ENCODE peak calls at places on chromosomes 5 and 9, in nine cellular contexts. O is IMR-90, F is breast epithelium, D is mesothelial cell of epicardium, Y is neural progenitor cell, N is right atrium auricular region, G is stomach, I is DND-41, U is PC-3. Z is an unnamed sample.

GRCh38 chr5:98928802-98929122 is at the start of gene CHD1:
- DNase-seq in O (peak; percentile 94), F (peak; percentile 91), D (peak; percentile 91), Y (peak; percentile 99), N (peak; percentile 92), G (peak; percentile 95), I (peak; percentile 94), U (peak; percentile 99), Z (peak; percentile 94)

GRCh38 chr5:126920291-126920690 is 110.1 kb downstream of the MARCHF3 start:
- DNase-seq in O (peak; percentile 26), F (no peak), D (no peak), Y (no peak), N (peak; percentile 63), G (no peak), I (no peak), U (no peak), Z (no peak)

GRCh38 chr5:68653471-68653870 is 437.9 kb downstream of the PIK3R1 start:
- DNase-seq in O (no peak), F (no peak), D (no peak), Y (no peak), N (no peak), G (no peak), I (no peak), U (no peak), Z (no peak)

GRCh38 chr5:73985145-73985544 is 359.1 kb downstream of the ARHGEF28 start:
- DNase-seq in O (peak; percentile 45), F (no peak), D (no peak), Y (peak; percentile 40), N (no peak), G (no peak), I (no peak), U (peak; percentile 62), Z (no peak)

GRCh38 chr9:72958485-72959266 is 5.8 kb upstream of the ALDH1A1 start:
- DNase-seq in O (no peak), F (no peak), D (no peak), Y (no peak), N (no peak), G (no peak), I (no peak), U (no peak), Z (no peak)

GRCh38 chr9:125889122-125889523 is 141.9 kb downstream of the PBX3 start:
- DNase-seq in O (peak; percentile 3), F (no peak), D (peak; percentile 40), Y (peak; percentile 44), N (no peak), G (no peak), I (no peak), U (no peak), Z (peak; percentile 5)

GRCh38 chr9:108168451-108168850 is 678.9 kb upstream of the KLF4 start:
- DNase-seq in O (peak; percentile 35), F (no peak), D (no peak), Y (no peak), N (no peak), G (no peak), I (no peak), U (no peak), Z (no peak)

GRCh38 chr5:96745844-96746531 is 61.8 kb downstream of the ERAP1 start:
- DNase-seq in O (peak; percentile 39), F (no peak), D (no peak), Y (no peak), N (no peak), G (no peak), I (no peak), U (no peak), Z (no peak)

GRCh38 chr5:10563132-10563939 is 534 bp upstream of the ANKRD33B start:
- DNase-seq in O (peak; percentile 45), F (no peak), D (peak; percentile 75), Y (peak; percentile 67), N (no peak), G (no peak), I (no peak), U (peak; percentile 63), Z (peak; percentile 64)

GRCh38 chr5:83179966-83180365 is 102.6 kb downstream of the XRCC4 start:
- DNase-seq in O (peak; percentile 83), F (no peak), D (no peak), Y (no peak), N (no peak), G (no peak), I (no peak), U (no peak), Z (no peak)

GRCh38 chr9:92463989-92464388 is 18.3 kb downstream of the ASPN start:
- DNase-seq in O (peak; percentile 96), F (no peak), D (no peak), Y (no peak), N (no peak), G (no peak), I (no peak), U (peak; percentile 12), Z (no peak)

GRCh38 chr5:643351-643801 is 31.2 kb downstream of the CEP72 start:
- DNase-seq in O (no peak), F (no peak), D (no peak), Y (no peak), N (no peak), G (no peak), I (no peak), U (no peak), Z (no peak)

GRCh38 chr5:78277715-78278114 is 16.8 kb downstream of the AP3B1 start:
- DNase-seq in O (no peak), F (no peak), D (no peak), Y (no peak), N (no peak), G (no peak), I (no peak), U (no peak), Z (no peak)

GRCh38 chr9:84310903-84311302 is 29.7 kb downstream of the SLC28A3 start:
- DNase-seq in O (no peak), F (no peak), D (no peak), Y (no peak), N (no peak), G (no peak), I (no peak), U (no peak), Z (no peak)

GRCh38 chr5:96219580-96220281 is 213.3 kb downstream of the PCSK1 start:
- DNase-seq in O (peak; percentile 86), F (no peak), D (no peak), Y (no peak), N (no peak), G (no peak), I (no peak), U (peak; percentile 63), Z (no peak)

GRCh38 chr9:115210699-115211098 is 92.7 kb upstream of the TNC start:
- DNase-seq in O (no peak), F (no peak), D (no peak), Y (no peak), N (no peak), G (no peak), I (no peak), U (no peak), Z (no peak)

GRCh38 chr9:86721843-86722705 is 225.2 kb downstream of the GAS1 start:
- DNase-seq in O (peak; percentile 93), F (no peak), D (no peak), Y (no peak), N (peak; percentile 76), G (no peak), I (no peak), U (peak; percentile 77), Z (no peak)

GRCh38 chr5:9302228-9302627 is 243.6 kb downstream of the SEMA5A start:
- DNase-seq in O (peak; percentile 86), F (no peak), D (no peak), Y (no peak), N (no peak), G (no peak), I (no peak), U (peak; percentile 35), Z (no peak)

GRCh38 chr5:111453747-111454146 is 58.6 kb downstream of the STARD4 start:
- DNase-seq in O (peak; percentile 74), F (no peak), D (peak; percentile 49), Y (no peak), N (no peak), G (no peak), I (no peak), U (no peak), Z (no peak)

GRCh38 chr9:976805-977360 is 428 bp downstream of the DMRT3 start:
- DNase-seq in O (no peak), F (no peak), D (peak; percentile 65), Y (peak; percentile 78), N (no peak), G (no peak), I (no peak), U (peak; percentile 11), Z (no peak)

GRCh38 chr5:2207966-2208544 is 325.3 kb upstream of the IRX4 start:
- DNase-seq in O (no peak), F (peak; percentile 76), D (no peak), Y (peak; percentile 87), N (no peak), G (no peak), I (no peak), U (peak; percentile 54), Z (peak; percentile 10)
- TF ChIP-seq CTCF in O (no peak), F (peak; percentile 42), D (no peak), Y (peak; percentile 79), N (peak; percentile 43), G (no peak), I (peak; percentile 27), U (peak; percentile 58), Z (no peak)

DNA sequence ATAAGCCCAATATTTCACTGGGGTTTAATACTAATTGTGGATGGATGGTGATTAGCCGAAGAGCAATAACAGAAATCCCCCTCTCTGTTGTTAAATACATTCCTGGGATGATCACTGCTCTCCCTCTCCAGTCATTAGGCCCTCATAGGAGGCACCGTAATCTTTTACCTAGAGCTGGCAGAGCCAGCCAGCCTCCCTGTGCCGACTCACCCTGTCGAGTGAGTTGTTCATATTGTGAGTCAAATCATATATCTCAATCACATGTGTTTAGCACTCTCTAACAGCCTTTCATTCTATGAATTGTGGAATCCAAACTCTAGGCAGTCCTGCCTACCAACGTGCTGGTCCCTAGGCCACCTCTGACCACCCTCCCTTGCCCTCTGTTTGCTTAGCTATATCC is 771.0 kb downstream of the IRX1 start:
- DNase-seq in O (no peak), F (no peak), D (no peak), Y (no peak), N (no peak), G (no peak), I (no peak), U (no peak), Z (no peak)
- TF ChIP-seq CTCF in O (no peak), F (no peak), D (no peak), Y (no peak), N (no peak), G (no peak), I (no peak), U (no peak), Z (no peak)

GRCh38 chr9:71213633-71214032 is 92.2 kb upstream of the TRPM3 start:
- DNase-seq in O (no peak), F (no peak), D (no peak), Y (no peak), N (no peak), G (no peak), I (no peak), U (no peak), Z (no peak)

GRCh38 chr9:71209890-71210289 is 88.5 kb upstream of the TRPM3 start:
- DNase-seq in O (no peak), F (no peak), D (no peak), Y (no peak), N (no peak), G (no peak), I (no peak), U (no peak), Z (no peak)

GRCh38 chr9:71210326-71210725 is 88.9 kb upstream of the TRPM3 start:
- DNase-seq in O (no peak), F (no peak), D (no peak), Y (peak; percentile 25), N (no peak), G (no peak), I (no peak), U (no peak), Z (no peak)
- TF ChIP-seq CTCF in O (no peak), F (no peak), D (no peak), Y (peak; percentile 39), N (no peak), G (no peak), I (no peak), U (no peak), Z (no peak)

GRCh38 chr5:168114444-168115017 is 176.9 kb upstream of the WWC1 start:
- DNase-seq in O (peak; percentile 14), F (no peak), D (no peak), Y (peak; percentile 66), N (no peak), G (peak; percentile 76), I (peak; percentile 41), U (peak; percentile 68), Z (peak; percentile 60)
- TF ChIP-seq CTCF in O (peak; percentile 35), F (no peak), D (peak; percentile 25), Y (peak; percentile 78), N (peak; percentile 67), G (peak; percentile 61), I (peak; percentile 73), U (peak; percentile 76), Z (peak; percentile 44)